ENCODE peak calls at places on chromosomes 13 and 19, in five cellular contexts. One of them, this sample, is unnamed.

GRCh38 chr13:23871616-23872220 is 17.5 kb downstream of the MIPEP start:
- DNase-seq in heart right ventricle: no peak
- DNase-seq in stimulated activated CD4-positive, alpha-beta T cell treated with anti-CD3 and anti-CD28 coated beads, Interleukin-2, amount 100 ng/mL, for 24 hours: no peak
- DNase-seq in stimulated activated CD8-positive, alpha-beta memory T cell treated with anti-CD3 and anti-CD28 coated beads, Interleukin-15, amount 100 ng/mL, for 4 hours: no peak
- DNase-seq in caudate nucleus: no peak
- DNase-seq in this sample: no peak

GRCh38 chr13:113559061-113559460 is 25.5 kb upstream of the TFDP1 start:
- DNase-seq in heart right ventricle: no peak
- DNase-seq in stimulated activated CD8-positive, alpha-beta memory T cell treated with anti-CD3 and anti-CD28 coated beads, Interleukin-15, amount 100 ng/mL, for 4 hours: no peak
- DNase-seq in stimulated activated CD4-positive, alpha-beta T cell treated with anti-CD3 and anti-CD28 coated beads, Interleukin-2, amount 100 ng/mL, for 24 hours: no peak
- DNase-seq in caudate nucleus: no peak
- DNase-seq in this sample: no peak

GRCh38 chr13:51311957-51312520 is 27.5 kb upstream of the SERPINE3 start:
- DNase-seq in heart right ventricle: no peak
- DNase-seq in caudate nucleus: no peak
- DNase-seq in stimulated activated CD4-positive, alpha-beta T cell treated with anti-CD3 and anti-CD28 coated beads, Interleukin-2, amount 100 ng/mL, for 24 hours: no peak
- DNase-seq in stimulated activated CD8-positive, alpha-beta memory T cell treated with anti-CD3 and anti-CD28 coated beads, Interleukin-15, amount 100 ng/mL, for 4 hours: no peak
- DNase-seq in this sample: no peak

GRCh38 chr19:32403291-32403995 is 2.1 kb upstream of the DPY19L3 start:
- DNase-seq in stimulated activated CD8-positive, alpha-beta memory T cell treated with anti-CD3 and anti-CD28 coated beads, Interleukin-15, amount 100 ng/mL, for 4 hours: no peak
- DNase-seq in heart right ventricle: no peak
- DNase-seq in caudate nucleus: no peak
- DNase-seq in stimulated activated CD4-positive, alpha-beta T cell treated with anti-CD3 and anti-CD28 coated beads, Interleukin-2, amount 100 ng/mL, for 24 hours: no peak
- DNase-seq in this sample: no peak

GRCh38 chr19:33675501-33676124 is 53.9 kb downstream of the CHST8 start:
- DNase-seq in stimulated activated CD8-positive, alpha-beta memory T cell treated with anti-CD3 and anti-CD28 coated beads, Interleukin-15, amount 100 ng/mL, for 4 hours: no peak
- DNase-seq in caudate nucleus: no peak
- DNase-seq in stimulated activated CD4-positive, alpha-beta T cell treated with anti-CD3 and anti-CD28 coated beads, Interleukin-2, amount 100 ng/mL, for 24 hours: no peak
- DNase-seq in heart right ventricle: no peak
- DNase-seq in this sample: no peak

GRCh38 chr13:101149735-101150380 is 266.4 kb downstream of the NALCN start:
- DNase-seq in stimulated activated CD8-positive, alpha-beta memory T cell treated with anti-CD3 and anti-CD28 coated beads, Interleukin-15, amount 100 ng/mL, for 4 hours: no peak
- DNase-seq in heart right ventricle: no peak
- DNase-seq in caudate nucleus: no peak
- DNase-seq in stimulated activated CD4-positive, alpha-beta T cell treated with anti-CD3 and anti-CD28 coated beads, Interleukin-2, amount 100 ng/mL, for 24 hours: no peak
- DNase-seq in this sample: peak; percentile 25

GRCh38 chr19:1133471-1133929 is 29.7 kb downstream of the GPX4 start:
- DNase-seq in heart right ventricle: no peak
- DNase-seq in caudate nucleus: no peak
- DNase-seq in stimulated activated CD8-positive, alpha-beta memory T cell treated with anti-CD3 and anti-CD28 coated beads, Interleukin-15, amount 100 ng/mL, for 4 hours: peak; percentile 53
- DNase-seq in stimulated activated CD4-positive, alpha-beta T cell treated with anti-CD3 and anti-CD28 coated beads, Interleukin-2, amount 100 ng/mL, for 24 hours: peak; percentile 78
- DNase-seq in this sample: no peak

GRCh38 chr13:108345016-108345415 is 75.5 kb downstream of the TNFSF13B start:
- DNase-seq in stimulated activated CD4-positive, alpha-beta T cell treated with anti-CD3 and anti-CD28 coated beads, Interleukin-2, amount 100 ng/mL, for 24 hours: no peak
- DNase-seq in caudate nucleus: no peak
- DNase-seq in stimulated activated CD8-positive, alpha-beta memory T cell treated with anti-CD3 and anti-CD28 coated beads, Interleukin-15, amount 100 ng/mL, for 4 hours: no peak
- DNase-seq in heart right ventricle: no peak
- DNase-seq in this sample: no peak

GRCh38 chr19:28294395-28294794 is 918.6 kb downstream of the UQCRFS1 start:
- DNase-seq in stimulated activated CD4-positive, alpha-beta T cell treated with anti-CD3 and anti-CD28 coated beads, Interleukin-2, amount 100 ng/mL, for 24 hours: no peak
- DNase-seq in caudate nucleus: no peak
- DNase-seq in heart right ventricle: no peak
- DNase-seq in stimulated activated CD8-positive, alpha-beta memory T cell treated with anti-CD3 and anti-CD28 coated beads, Interleukin-15, amount 100 ng/mL, for 4 hours: no peak
- DNase-seq in this sample: no peak

GRCh38 chr13:25237083-25237482 is 50.2 kb downstream of the MTMR6 start:
- DNase-seq in stimulated activated CD4-positive, alpha-beta T cell treated with anti-CD3 and anti-CD28 coated beads, Interleukin-2, amount 100 ng/mL, for 24 hours: no peak
- DNase-seq in caudate nucleus: no peak
- DNase-seq in stimulated activated CD8-positive, alpha-beta memory T cell treated with anti-CD3 and anti-CD28 coated beads, Interleukin-15, amount 100 ng/mL, for 4 hours: no peak
- DNase-seq in heart right ventricle: no peak
- DNase-seq in this sample: no peak

GRCh38 chr13:102571075-102571474 is 25.7 kb upstream of the TPP2 start:
- DNase-seq in caudate nucleus: no peak
- DNase-seq in heart right ventricle: no peak
- DNase-seq in stimulated activated CD8-positive, alpha-beta memory T cell treated with anti-CD3 and anti-CD28 coated beads, Interleukin-15, amount 100 ng/mL, for 4 hours: no peak
- DNase-seq in stimulated activated CD4-positive, alpha-beta T cell treated with anti-CD3 and anti-CD28 coated beads, Interleukin-2, amount 100 ng/mL, for 24 hours: no peak
- DNase-seq in this sample: no peak

GRCh38 chr19:4198467-4199126 is 16.1 kb downstream of the ANKRD24 start:
- DNase-seq in stimulated activated CD8-positive, alpha-beta memory T cell treated with anti-CD3 and anti-CD28 coated beads, Interleukin-15, amount 100 ng/mL, for 4 hours: no peak
- DNase-seq in heart right ventricle: no peak
- DNase-seq in stimulated activated CD4-positive, alpha-beta T cell treated with anti-CD3 and anti-CD28 coated beads, Interleukin-2, amount 100 ng/mL, for 24 hours: no peak
- DNase-seq in caudate nucleus: no peak
- DNase-seq in this sample: no peak

GRCh38 chr13:99124695-99125334 is 75.8 kb upstream of the UBAC2 start:
- DNase-seq in stimulated activated CD4-positive, alpha-beta T cell treated with anti-CD3 and anti-CD28 coated beads, Interleukin-2, amount 100 ng/mL, for 24 hours: no peak
- DNase-seq in stimulated activated CD8-positive, alpha-beta memory T cell treated with anti-CD3 and anti-CD28 coated beads, Interleukin-15, amount 100 ng/mL, for 4 hours: no peak
- DNase-seq in heart right ventricle: no peak
- DNase-seq in caudate nucleus: no peak
- DNase-seq in this sample: peak; percentile 51

GRCh38 chr19:16801599-16801998 is 27.6 kb upstream of the SIN3B start:
- DNase-seq in heart right ventricle: no peak
- DNase-seq in stimulated activated CD8-positive, alpha-beta memory T cell treated with anti-CD3 and anti-CD28 coated beads, Interleukin-15, amount 100 ng/mL, for 4 hours: no peak
- DNase-seq in stimulated activated CD4-positive, alpha-beta T cell treated with anti-CD3 and anti-CD28 coated beads, Interleukin-2, amount 100 ng/mL, for 24 hours: no peak
- DNase-seq in caudate nucleus: no peak
- DNase-seq in this sample: no peak

GRCh38 chr13:39317284-39317683 is 279.0 kb downstream of the NHLRC3 start:
- DNase-seq in stimulated activated CD4-positive, alpha-beta T cell treated with anti-CD3 and anti-CD28 coated beads, Interleukin-2, amount 100 ng/mL, for 24 hours: no peak
- DNase-seq in stimulated activated CD8-positive, alpha-beta memory T cell treated with anti-CD3 and anti-CD28 coated beads, Interleukin-15, amount 100 ng/mL, for 4 hours: no peak
- DNase-seq in heart right ventricle: peak; percentile 43
- DNase-seq in caudate nucleus: no peak
- DNase-seq in this sample: no peak

GRCh38 chr19:17289489-17289888 is 7.8 kb downstream of the ANKLE1 start:
- DNase-seq in stimulated activated CD8-positive, alpha-beta memory T cell treated with anti-CD3 and anti-CD28 coated beads, Interleukin-15, amount 100 ng/mL, for 4 hours: no peak
- DNase-seq in stimulated activated CD4-positive, alpha-beta T cell treated with anti-CD3 and anti-CD28 coated beads, Interleukin-2, amount 100 ng/mL, for 24 hours: peak; percentile 77
- DNase-seq in caudate nucleus: no peak
- DNase-seq in heart right ventricle: peak; percentile 73
- DNase-seq in this sample: peak; percentile 10

GRCh38 chr13:28582225-28582891 is 76.6 kb upstream of the POMP start:
- DNase-seq in stimulated activated CD4-positive, alpha-beta T cell treated with anti-CD3 and anti-CD28 coated beads, Interleukin-2, amount 100 ng/mL, for 24 hours: no peak
- DNase-seq in heart right ventricle: no peak
- DNase-seq in stimulated activated CD8-positive, alpha-beta memory T cell treated with anti-CD3 and anti-CD28 coated beads, Interleukin-15, amount 100 ng/mL, for 4 hours: no peak
- DNase-seq in caudate nucleus: no peak
- DNase-seq in this sample: no peak

GRCh38 chr13:51885651-51886050 is 23.9 kb downstream of the CCDC70 start:
- DNase-seq in caudate nucleus: no peak
- DNase-seq in heart right ventricle: no peak
- DNase-seq in stimulated activated CD4-positive, alpha-beta T cell treated with anti-CD3 and anti-CD28 coated beads, Interleukin-2, amount 100 ng/mL, for 24 hours: no peak
- DNase-seq in stimulated activated CD8-positive, alpha-beta memory T cell treated with anti-CD3 and anti-CD28 coated beads, Interleukin-15, amount 100 ng/mL, for 4 hours: no peak
- DNase-seq in this sample: no peak

GRCh38 chr19:10118960-10119359 is 739 bp downstream of the EIF3G start:
- DNase-seq in heart right ventricle: no peak
- DNase-seq in stimulated activated CD8-positive, alpha-beta memory T cell treated with anti-CD3 and anti-CD28 coated beads, Interleukin-15, amount 100 ng/mL, for 4 hours: no peak
- DNase-seq in stimulated activated CD4-positive, alpha-beta T cell treated with anti-CD3 and anti-CD28 coated beads, Interleukin-2, amount 100 ng/mL, for 24 hours: no peak
- DNase-seq in caudate nucleus: no peak
- DNase-seq in this sample: no peak

GRCh38 chr13:80011448-80012212 is 329.3 kb downstream of the SPRY2 start:
- DNase-seq in stimulated activated CD4-positive, alpha-beta T cell treated with anti-CD3 and anti-CD28 coated beads, Interleukin-2, amount 100 ng/mL, for 24 hours: no peak
- DNase-seq in stimulated activated CD8-positive, alpha-beta memory T cell treated with anti-CD3 and anti-CD28 coated beads, Interleukin-15, amount 100 ng/mL, for 4 hours: no peak
- DNase-seq in heart right ventricle: no peak
- DNase-seq in caudate nucleus: peak; percentile 43
- DNase-seq in this sample: no peak

GRCh38 chr19:13932911-13933393 is 5.3 kb downstream of the PODNL1 start:
- DNase-seq in heart right ventricle: no peak
- DNase-seq in caudate nucleus: no peak
- DNase-seq in stimulated activated CD4-positive, alpha-beta T cell treated with anti-CD3 and anti-CD28 coated beads, Interleukin-2, amount 100 ng/mL, for 24 hours: no peak
- DNase-seq in stimulated activated CD8-positive, alpha-beta memory T cell treated with anti-CD3 and anti-CD28 coated beads, Interleukin-15, amount 100 ng/mL, for 4 hours: no peak
- DNase-seq in this sample: no peak

GRCh38 chr19:30719189-30719990 is 347.2 kb downstream of the ZNF536 start:
- DNase-seq in heart right ventricle: peak; percentile 74
- DNase-seq in stimulated activated CD4-positive, alpha-beta T cell treated with anti-CD3 and anti-CD28 coated beads, Interleukin-2, amount 100 ng/mL, for 24 hours: peak; percentile 27
- DNase-seq in caudate nucleus: no peak
- DNase-seq in stimulated activated CD8-positive, alpha-beta memory T cell treated with anti-CD3 and anti-CD28 coated beads, Interleukin-15, amount 100 ng/mL, for 4 hours: no peak
- DNase-seq in this sample: no peak